ENCODE peak calls at places on chromosome X, in nine cellular contexts. One of them, this sample, is unnamed.

GRCh38 chrX:53347948-53348347 is 66.6 kb upstream of the IQSEC2 start:
- DNase-seq in stimulated activated CD4-positive, alpha-beta T cell treated with anti-CD3 and anti-CD28 coated beads, TNF-alpha, amount 100 ng/mL, for 48 hours: no peak
- DNase-seq in Calu3: no peak
- DNase-seq in effector CD4-positive, alpha-beta T cell: no peak
- DNase-seq in NCI-H1105: no peak
- DNase-seq in right cardiac atrium: no peak
- DNase-seq in HTR-8/SVneo: no peak
- DNase-seq in heart right ventricle: no peak
- DNase-seq in AG09309: no peak
- DNase-seq in this sample: no peak

GRCh38 chrX:100368167-100368566 is 41.9 kb downstream of the PCDH19 start:
- DNase-seq in Calu3: peak
- DNase-seq in HTR-8/SVneo: no peak
- DNase-seq in effector CD4-positive, alpha-beta T cell: no peak
- DNase-seq in AG09309: no peak
- DNase-seq in right cardiac atrium: no peak
- DNase-seq in heart right ventricle: no peak
- DNase-seq in stimulated activated CD4-positive, alpha-beta T cell treated with anti-CD3 and anti-CD28 coated beads, TNF-alpha, amount 100 ng/mL, for 48 hours: no peak
- DNase-seq in NCI-H1105: no peak
- DNase-seq in this sample: peak

GRCh38 chrX:151396042-151396826 is 772 bp upstream of the VMA21 start:
- DNase-seq in stimulated activated CD4-positive, alpha-beta T cell treated with anti-CD3 and anti-CD28 coated beads, TNF-alpha, amount 100 ng/mL, for 48 hours: no peak
- DNase-seq in AG09309: peak
- DNase-seq in right cardiac atrium: peak
- DNase-seq in Calu3: no peak
- DNase-seq in effector CD4-positive, alpha-beta T cell: peak
- DNase-seq in NCI-H1105: peak
- DNase-seq in heart right ventricle: no peak
- DNase-seq in HTR-8/SVneo: no peak
- DNase-seq in this sample: peak

GRCh38 chrX:11787564-11787963 is 29.5 kb downstream of the MSL3 start:
- DNase-seq in stimulated activated CD4-positive, alpha-beta T cell treated with anti-CD3 and anti-CD28 coated beads, TNF-alpha, amount 100 ng/mL, for 48 hours: peak
- DNase-seq in heart right ventricle: peak
- DNase-seq in HTR-8/SVneo: no peak
- DNase-seq in NCI-H1105: no peak
- DNase-seq in Calu3: peak
- DNase-seq in right cardiac atrium: peak
- DNase-seq in effector CD4-positive, alpha-beta T cell: peak
- DNase-seq in AG09309: no peak
- DNase-seq in this sample: no peak

GRCh38 chrX:45497290-45497689 is 296.6 kb upstream of the DIPK2B start:
- DNase-seq in AG09309: no peak
- DNase-seq in right cardiac atrium: no peak
- DNase-seq in stimulated activated CD4-positive, alpha-beta T cell treated with anti-CD3 and anti-CD28 coated beads, TNF-alpha, amount 100 ng/mL, for 48 hours: no peak
- DNase-seq in Calu3: no peak
- DNase-seq in effector CD4-positive, alpha-beta T cell: no peak
- DNase-seq in HTR-8/SVneo: no peak
- DNase-seq in NCI-H1105: no peak
- DNase-seq in heart right ventricle: no peak
- DNase-seq in this sample: no peak

GRCh38 chrX:129534816-129535578 is 5.1 kb upstream of the OCRL start:
- DNase-seq in heart right ventricle: no peak
- DNase-seq in effector CD4-positive, alpha-beta T cell: no peak
- DNase-seq in NCI-H1105: no peak
- DNase-seq in Calu3: no peak
- DNase-seq in stimulated activated CD4-positive, alpha-beta T cell treated with anti-CD3 and anti-CD28 coated beads, TNF-alpha, amount 100 ng/mL, for 48 hours: no peak
- DNase-seq in right cardiac atrium: no peak
- DNase-seq in AG09309: no peak
- DNase-seq in HTR-8/SVneo: no peak
- DNase-seq in this sample: no peak

GRCh38 chrX:30786374-30786773 is 102.7 kb downstream of the TAB3 start:
- DNase-seq in HTR-8/SVneo: no peak
- DNase-seq in Calu3: no peak
- DNase-seq in AG09309: no peak
- DNase-seq in right cardiac atrium: no peak
- DNase-seq in NCI-H1105: no peak
- DNase-seq in stimulated activated CD4-positive, alpha-beta T cell treated with anti-CD3 and anti-CD28 coated beads, TNF-alpha, amount 100 ng/mL, for 48 hours: no peak
- DNase-seq in heart right ventricle: no peak
- DNase-seq in effector CD4-positive, alpha-beta T cell: no peak
- DNase-seq in this sample: peak

GRCh38 chrX:31353095-31353494 is 281.3 kb upstream of the FTHL17 start:
- DNase-seq in NCI-H1105: no peak
- DNase-seq in effector CD4-positive, alpha-beta T cell: no peak
- DNase-seq in heart right ventricle: no peak
- DNase-seq in stimulated activated CD4-positive, alpha-beta T cell treated with anti-CD3 and anti-CD28 coated beads, TNF-alpha, amount 100 ng/mL, for 48 hours: no peak
- DNase-seq in HTR-8/SVneo: peak
- DNase-seq in right cardiac atrium: no peak
- DNase-seq in AG09309: peak
- DNase-seq in Calu3: peak
- DNase-seq in this sample: no peak

GRCh38 chrX:150575415-150575814 is 7.0 kb downstream of the MTM1 start:
- DNase-seq in NCI-H1105: peak
- DNase-seq in right cardiac atrium: no peak
- DNase-seq in heart right ventricle: no peak
- DNase-seq in stimulated activated CD4-positive, alpha-beta T cell treated with anti-CD3 and anti-CD28 coated beads, TNF-alpha, amount 100 ng/mL, for 48 hours: peak
- DNase-seq in HTR-8/SVneo: no peak
- DNase-seq in AG09309: no peak
- DNase-seq in effector CD4-positive, alpha-beta T cell: peak
- DNase-seq in Calu3: peak
- DNase-seq in this sample: no peak